ENCODE peak calls at places on chromosomes 16 and 17, in four cellular contexts. B is H1, H is HepG2, W is K562. O is an unnamed sample.

GRCh38 chr16:69865701-69866100 is 85.4 kb upstream of the CLEC18A start:
- DNase-seq in W (peak), H (peak), B (no peak), O (no peak)

GRCh38 chr16:64858076-64858475 is 263.8 kb downstream of the CDH11 start:
- DNase-seq in B (no peak), W (no peak), H (no peak), O (no peak)

GRCh38 chr16:29844575-29845331 is 18.3 kb downstream of the CDIPT start:
- DNase-seq in H (no peak), B (no peak), W (no peak), O (no peak)

GRCh38 chr16:54031107-54031760 is 255.4 kb downstream of the IRX3 start:
- DNase-seq in H (no peak), W (no peak), B (no peak), O (no peak)

GRCh38 chr16:47136101-47136820 is 7.5 kb downstream of the NETO2 start:
- DNase-seq in B (no peak), H (peak), W (no peak), O (peak)

GRCh38 chr16:30767767-30768465 is 5.8 kb downstream of the RNF40 start:
- DNase-seq in B (no peak), W (no peak), H (no peak), O (no peak)

GRCh38 chr17:63433746-63434591 is 12.1 kb downstream of the CYB561 start:
- DNase-seq in H (no peak), W (no peak), B (no peak), O (no peak)

GRCh38 chr16:17567455-17567854 is 96.7 kb upstream of the XYLT1 start:
- DNase-seq in W (no peak), H (no peak), B (no peak), O (no peak)

GRCh38 chr16:12760819-12761611 is 42.7 kb downstream of the CPPED1 start:
- DNase-seq in W (no peak), H (no peak), B (no peak), O (no peak)

GRCh38 chr16:68972720-68973119 is 129.4 kb downstream of the TANGO6 start:
- DNase-seq in W (no peak), B (peak), H (no peak), O (peak)

GRCh38 chr16:81585785-81586184 is 141.2 kb downstream of the CMIP start:
- DNase-seq in B (no peak), H (peak), W (peak), O (peak)

GRCh38 chr17:50149425-50150353 is 788 bp downstream of the PPP1R9B start:
- DNase-seq in H (no peak), W (peak), B (no peak), O (no peak)

GRCh38 chr16:24950275-24950674 is 64.9 kb downstream of the ARHGAP17 start:
- DNase-seq in B (no peak), W (no peak), H (no peak), O (no peak)

GRCh38 chr16:69567031-69567680 is 1.4 kb downstream of the NFAT5 start:
- DNase-seq in B (no peak), W (no peak), H (peak), O (no peak)

GRCh38 chr17:40448213-40448638 is 5.0 kb downstream of the IGFBP4 start:
- DNase-seq in B (no peak), H (peak), W (no peak), O (no peak)

GRCh38 chr17:47763913-47764582 is 31.0 kb downstream of the TBX21 start:
- DNase-seq in W (no peak), B (no peak), H (no peak), O (no peak)
- TF ChIP-seq PHF8 in W (no peak), B (no peak), H (no peak), O (no peak)

GRCh38 chr16:27841911-27842310 is 221.6 kb downstream of the GSG1L start:
- DNase-seq in W (no peak), H (no peak), B (no peak), O (no peak)

GRCh38 chr16:27839419-27839818 is 224.1 kb downstream of the GSG1L start:
- DNase-seq in H (no peak), B (no peak), W (peak), O (no peak)

GRCh38 chr16:27840311-27841060 is 223.0 kb downstream of the GSG1L start:
- DNase-seq in B (no peak), W (no peak), H (no peak), O (no peak)

GRCh38 chr16:27841061-27841801 is 222.3 kb downstream of the GSG1L start:
- DNase-seq in W (no peak), H (no peak), B (no peak), O (no peak)

DNA sequence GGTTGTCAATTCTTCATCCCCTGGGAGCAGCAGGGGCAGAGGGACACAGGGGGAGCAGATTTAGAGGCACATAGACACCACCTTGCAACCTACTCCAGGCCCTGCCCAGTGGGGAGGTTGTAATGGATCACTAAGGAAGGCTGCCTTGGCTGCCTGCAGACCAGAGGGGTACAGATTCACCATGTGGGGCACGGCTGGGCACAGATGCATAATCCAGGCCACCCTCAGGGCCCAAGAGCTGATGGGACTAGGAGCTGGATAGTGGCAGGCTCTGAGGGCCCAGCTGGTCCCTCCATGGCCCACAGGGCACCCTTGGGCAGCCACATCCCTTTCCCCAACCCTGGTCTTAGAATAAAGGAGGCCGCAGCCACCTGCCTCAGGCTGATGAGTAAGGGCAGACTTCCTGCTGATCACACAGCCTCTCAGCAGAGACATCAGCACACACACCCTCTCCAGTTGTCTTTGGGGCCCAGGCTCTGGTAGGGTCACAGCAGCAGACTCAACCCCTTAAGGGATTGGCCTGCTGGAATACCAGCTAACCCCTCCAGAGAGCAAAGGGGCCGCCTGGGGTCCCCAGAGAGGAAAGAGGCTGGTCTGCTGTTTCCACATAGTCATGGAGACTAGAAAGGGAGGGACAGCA is 224.9 kb downstream of the GSG1L start:
- DNase-seq in W (no peak), B (no peak), H (no peak), O (no peak)
- TF ChIP-seq PHF8 in W (no peak), B (no peak), H (no peak), O (no peak)

DNA sequence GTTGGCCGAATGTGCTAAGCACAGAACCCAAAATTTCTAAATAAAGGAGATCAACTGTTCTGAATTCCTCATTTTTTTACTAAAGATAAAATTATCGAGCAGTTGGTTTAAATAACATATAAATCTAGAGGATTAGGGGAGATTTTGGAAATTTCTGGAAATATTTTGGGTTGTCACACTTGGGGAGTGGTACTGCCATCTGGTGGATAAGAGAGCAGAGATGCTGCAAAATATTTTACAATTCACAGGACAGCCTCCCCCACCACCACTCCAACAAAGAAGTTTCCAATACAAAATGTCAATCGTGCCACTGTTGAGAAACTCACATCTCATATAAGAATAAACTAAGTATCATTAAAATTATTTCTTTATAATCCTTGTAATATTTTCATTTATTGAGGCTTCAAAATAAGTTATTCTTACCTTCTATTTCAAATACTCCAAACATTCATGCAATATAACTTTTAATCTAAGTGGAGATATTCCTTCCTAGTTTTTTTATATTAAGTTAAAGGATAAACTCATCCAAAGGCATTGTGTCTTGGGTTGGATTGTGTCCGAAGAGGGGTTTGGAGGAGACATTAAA is 17.0 kb upstream of the ABCA8 start:
- DNase-seq in B (no peak), W (no peak), H (peak), O (peak)
- TF ChIP-seq PHF8 in B (no peak), W (no peak), H (no peak), O (no peak)

DNA sequence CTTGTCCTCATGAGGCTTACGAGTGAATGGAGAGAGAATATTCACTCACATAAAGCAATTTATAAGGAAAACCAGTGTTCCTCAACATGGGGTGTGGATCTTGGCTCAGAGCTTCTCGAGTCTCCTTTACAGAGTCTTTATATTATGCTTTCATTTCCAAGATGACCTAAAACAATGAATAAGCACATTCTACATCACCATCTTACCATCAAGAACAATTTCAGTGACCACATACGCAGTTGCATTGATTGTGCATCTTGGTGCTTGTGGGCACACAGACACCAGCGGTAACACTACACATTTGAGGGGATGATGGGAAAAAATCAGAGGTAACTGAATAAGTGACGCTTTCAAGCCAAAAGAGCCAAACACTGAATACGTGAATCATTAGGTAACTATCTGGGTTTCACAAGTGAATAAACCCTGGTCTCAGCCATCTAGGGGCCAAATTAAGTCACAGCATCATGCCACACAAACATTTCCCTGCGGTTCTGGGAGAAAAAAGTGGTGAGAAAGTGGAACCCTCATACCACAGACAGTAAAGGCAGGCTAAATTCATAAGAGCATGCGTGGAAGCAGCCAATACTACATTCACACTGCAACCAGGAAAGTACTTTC is 9.4 kb downstream of the CWC25 start:
- DNase-seq in B (no peak), H (no peak), W (peak), O (peak)
- TF ChIP-seq PHF8 in B (no peak), H (no peak), W (no peak), O (no peak)

GRCh38 chr17:27848941-27849340 is 44.2 kb downstream of the LYRM9 start:
- DNase-seq in H (no peak), W (no peak), B (no peak), O (no peak)
- TF ChIP-seq PHF8 in H (no peak), W (no peak), B (no peak), O (no peak)

GRCh38 chr17:55709440-55709839 is 13.2 kb downstream of the TMEM100 start:
- DNase-seq in H (no peak), B (no peak), W (no peak), O (no peak)

GRCh38 chr17:55709984-55710383 is 12.7 kb downstream of the TMEM100 start:
- DNase-seq in H (no peak), B (no peak), W (no peak), O (no peak)

GRCh38 chr17:55710829-55711496 is 11.7 kb downstream of the TMEM100 start:
- DNase-seq in W (no peak), H (no peak), B (no peak), O (no peak)

GRCh38 chr17:55708575-55708974 is 14.1 kb downstream of the TMEM100 start:
- DNase-seq in H (no peak), W (no peak), B (no peak), O (no peak)

GRCh38 chr17:55710410-55710809 is 12.3 kb downstream of the TMEM100 start:
- DNase-seq in B (no peak), W (no peak), H (no peak), O (no peak)
- TF ChIP-seq PHF8 in B (no peak), W (no peak), H (no peak), O (no peak)

GRCh38 chr17:36600936-36601302 is 464 bp upstream of the MRM1 start:
- DNase-seq in B (no peak), W (no peak), H (no peak), O (peak)
- TF ChIP-seq PHF8 in B (no peak), W (no peak), H (no peak), O (no peak)

GRCh38 chr17:27424516-27424915 is 31.7 kb upstream of the KSR1 start:
- DNase-seq in B (no peak), W (no peak), H (no peak), O (no peak)

GRCh38 chr17:27423651-27424050 is 32.6 kb upstream of the KSR1 start:
- DNase-seq in B (no peak), W (no peak), H (no peak), O (no peak)

GRCh38 chr17:27420211-27420950 is 35.9 kb upstream of the KSR1 start:
- DNase-seq in B (no peak), W (no peak), H (no peak), O (no peak)

GRCh38 chr17:27421111-27421510 is 35.1 kb upstream of the KSR1 start:
- DNase-seq in W (no peak), H (no peak), B (no peak), O (no peak)

GRCh38 chr17:27422601-27423000 is 33.6 kb upstream of the KSR1 start:
- DNase-seq in B (no peak), W (no peak), H (no peak), O (no peak)
- TF ChIP-seq PHF8 in B (no peak), W (no peak), H (no peak), O (no peak)

O was measured in A549.